ENCODE peak calls at places on chromosomes 3 and 15, in four cellular contexts. J, R, N and O are unnamed samples.

GRCh38 chr15:78651007-78651406 is 10.0 kb upstream of the CHRNB4 start:
- DNase-seq in J (no peak), R (no peak), N (no peak), O (no peak)

GRCh38 chr3:159559771-159560170 is 428.9 kb upstream of the IL12A start:
- DNase-seq in J (no peak), R (no peak), N (no peak), O (no peak)

GRCh38 chr3:74465652-74466415 is 148.6 kb downstream of the CNTN3 start:
- DNase-seq in J (no peak), R (no peak), N (no peak), O (no peak)

GRCh38 chr15:83503595-83504364 is 56.6 kb downstream of the SH3GL3 start:
- DNase-seq in J (no peak), R (no peak), N (no peak), O (no peak)

GRCh38 chr3:144394052-144394451 is 422.4 kb downstream of the DIPK2A start:
- DNase-seq in J (no peak), R (no peak), N (no peak), O (no peak)

GRCh38 chr3:187044206-187044605 is 95.1 kb downstream of the RPL39L start:
- DNase-seq in J (no peak), R (no peak), N (peak; percentile 66), O (no peak)

GRCh38 chr3:42667523-42668402 is 14.3 kb downstream of the ZBTB47 start:
- DNase-seq in J (no peak), R (no peak), N (no peak), O (no peak)

GRCh38 chr3:141797819-141798405 is 34.7 kb downstream of the GRK7 start:
- DNase-seq in J (no peak), R (no peak), N (no peak), O (no peak)

GRCh38 chr3:155995525-155996370 is 124.6 kb upstream of the KCNAB1 start:
- DNase-seq in J (no peak), R (no peak), N (no peak), O (no peak)

GRCh38 chr15:41945221-41945620 is 27.1 kb downstream of the EHD4 start:
- DNase-seq in J (no peak), R (no peak), N (no peak), O (no peak)

GRCh38 chr15:67133738-67134576 is 68.6 kb downstream of the SMAD3 start:
- DNase-seq in J (peak; percentile 51), R (peak; percentile 65), N (peak; percentile 70), O (no peak)

GRCh38 chr15:93562752-93563151 is 473.7 kb upstream of the RGMA start:
- DNase-seq in J (no peak), R (no peak), N (no peak), O (no peak)

GRCh38 chr15:77171568-77171967 is 100.7 kb upstream of the TSPAN3 start:
- DNase-seq in J (no peak), R (no peak), N (no peak), O (no peak)

GRCh38 chr3:57706462-57706861 is 13.6 kb upstream of the DENND6A start:
- DNase-seq in J (no peak), R (no peak), N (no peak), O (no peak)

GRCh38 chr3:78887608-78888011 is 880.2 kb downstream of the ROBO1 start:
- DNase-seq in J (no peak), R (no peak), N (no peak), O (no peak)

GRCh38 chr3:139327231-139327630 is 16.6 kb upstream of the MRPS22 start:
- DNase-seq in J (no peak), R (no peak), N (no peak), O (no peak)

GRCh38 chr15:90315276-90315982 is 36.7 kb upstream of the ZNF774 start:
- DNase-seq in J (no peak), R (no peak), N (no peak), O (peak; percentile 48)

GRCh38 chr15:67758610-67759300 is 66.6 kb upstream of the SKOR1 start:
- DNase-seq in J (no peak), R (no peak), N (no peak), O (no peak)

GRCh38 chr3:175266478-175266877 is 407.3 kb downstream of the NAALADL2 start:
- DNase-seq in J (no peak), R (no peak), N (no peak), O (no peak)

GRCh38 chr3:121165397-121165837 is 257.4 kb downstream of the STXBP5L start:
- DNase-seq in J (no peak), R (no peak), N (no peak), O (no peak)

GRCh38 chr3:94036909-94037507 is 8.6 kb upstream of the STX19 start:
- DNase-seq in J (no peak), R (no peak), N (no peak), O (no peak)

GRCh38 chr15:50077655-50078054 is 41.4 kb downstream of the ATP8B4 start:
- DNase-seq in J (no peak), R (no peak), N (no peak), O (no peak)

GRCh38 chr3:179156775-179157174 is 8.6 kb downstream of the PIK3CA start:
- DNase-seq in J (no peak), R (no peak), N (no peak), O (no peak)

GRCh38 chr3:118705827-118706226 is 328.8 kb downstream of the IGSF11 start:
- DNase-seq in J (no peak), R (no peak), N (no peak), O (no peak)

GRCh38 chr15:35545316-35545824 is 595 bp downstream of the DPH6 start:
- DNase-seq in J (no peak), R (peak; percentile 7), N (peak; percentile 20), O (no peak)

GRCh38 chr15:72774696-72775383 is 8.7 kb downstream of the ADPGK start:
- DNase-seq in J (no peak), R (no peak), N (no peak), O (no peak)

GRCh38 chr15:35596261-35596660 is 50.3 kb upstream of the DPH6 start:
- DNase-seq in J (no peak), R (no peak), N (no peak), O (no peak)

GRCh38 chr3:190514163-190515153 is 573 bp downstream of the IL1RAP start:
- DNase-seq in J (no peak), R (peak; percentile 10), N (peak; percentile 30), O (no peak)